ENCODE peak calls at places on chromosomes 12 and 14, in ten cellular contexts. L, E, A, C, Z, P, H, T, B and F are unnamed samples.

GRCh38 chr14:105316968-105317498 is 2.5 kb downstream of the PACS2 start:
- DNase-seq in B (no peak), T (no peak), P (no peak), A (no peak), L (no peak), C (no peak), H (no peak), E (no peak), Z (no peak), F (peak)

GRCh38 chr14:65470404-65470880 is 57.9 kb downstream of the FUT8 start:
- DNase-seq in B (no peak), C (peak), Z (no peak), H (no peak), L (no peak), T (no peak), P (no peak), A (no peak), E (no peak), F (no peak)

GRCh38 chr12:72368719-72369505 is 96.7 kb downstream of the TRHDE start:
- DNase-seq in C (no peak), A (no peak), Z (no peak), T (no peak), L (no peak), B (no peak), H (no peak), P (no peak), E (no peak), F (peak)

GRCh38 chr14:43438056-43438455 is 1069.0 kb downstream of the FSCB start:
- DNase-seq in P (no peak), E (no peak), Z (no peak), L (no peak), B (no peak), C (no peak), A (no peak), T (no peak), H (no peak), F (peak)

GRCh38 chr12:114986178-114986714 is 302.3 kb upstream of the TBX3 start:
- DNase-seq in T (no peak), B (no peak), A (no peak), L (no peak), Z (no peak), E (no peak), H (no peak), C (no peak), P (no peak), F (no peak)

GRCh38 chr12:6631549-6631961 is 4.2 kb downstream of the LPAR5 start:
- DNase-seq in C (no peak), T (no peak), H (no peak), A (no peak), B (no peak), P (no peak), E (no peak), Z (no peak), L (no peak), F (peak)

GRCh38 chr12:69645031-69645430 is 34.3 kb upstream of the LRRC10 start:
- DNase-seq in B (peak), P (no peak), Z (no peak), L (no peak), A (no peak), E (no peak), H (no peak), T (no peak), C (no peak), F (no peak)

GRCh38 chr14:101849640-101850039 is 88.1 kb downstream of the PPP2R5C start:
- DNase-seq in C (no peak), B (no peak), P (no peak), H (no peak), T (peak), A (no peak), E (no peak), L (no peak), Z (no peak), F (no peak)

GRCh38 chr12:122738561-122738960 is 7.9 kb upstream of the HCAR1 start:
- DNase-seq in E (peak), A (no peak), B (no peak), T (no peak), P (no peak), H (no peak), C (no peak), Z (no peak), L (no peak), F (no peak)

GRCh38 chr14:72810201-72810600 is 83.7 kb downstream of the DPF3 start:
- DNase-seq in E (no peak), P (no peak), T (no peak), Z (no peak), B (no peak), A (no peak), C (no peak), L (no peak), H (no peak), F (no peak)